ENCODE peak calls at places on chromosomes 11 and 22, in four cellular contexts. C, T, Q and V are unnamed samples.

GRCh38 chr22:49192180-49192856 is 635.4 kb downstream of the BRD1 start:
- DNase-seq in Q (no peak), T (no peak), C (no peak), V (no peak)

GRCh38 chr11:86802601-86803051 is 2.3 kb downstream of the PRSS23 start:
- DNase-seq in T (peak), C (peak), Q (no peak), V (no peak)

GRCh38 chr11:105641433-105641832 is 31.6 kb downstream of the GRIA4 start:
- DNase-seq in Q (no peak), T (no peak), C (no peak), V (no peak)

GRCh38 chr11:46293616-46294015 is 16.2 kb downstream of the CREB3L1 start:
- DNase-seq in Q (no peak), C (no peak), T (peak), V (no peak)

GRCh38 chr11:75771646-75772410 is 3.2 kb downstream of the DGAT2 start:
- DNase-seq in C (no peak), T (peak), Q (no peak), V (no peak)

GRCh38 chr22:32465661-32466060 is 1.4 kb upstream of the BPIFC start:
- DNase-seq in T (no peak), Q (no peak), C (no peak), V (no peak)

GRCh38 chr22:45837507-45837906 is 139.5 kb downstream of the WNT7B start:
- DNase-seq in Q (no peak), C (no peak), T (no peak), V (no peak)

GRCh38 chr11:119545978-119546915 is 123.3 kb upstream of the THY1 start:
- DNase-seq in T (no peak), Q (no peak), C (no peak), V (no peak)

GRCh38 chr22:46171940-46172339 is 21.6 kb downstream of the PPARA start:
- DNase-seq in C (no peak), T (peak), Q (no peak), V (no peak)